ENCODE peak calls at places on chromosomes 7 and 10, in six cellular contexts. L, S, C, M, Z and P are unnamed samples.

GRCh38 chr10:44984671-44985101 is 6.1 kb upstream of the DEPP1 start:
- DNase-seq in L (no peak), S (no peak), C (no peak), M (no peak), Z (no peak), P (no peak)

GRCh38 chr7:49855281-49855980 is 82.0 kb downstream of the VWC2 start:
- DNase-seq in L (no peak), S (no peak), C (no peak), M (no peak), Z (no peak), P (no peak)

GRCh38 chr7:45219801-45220200 is 62.2 kb downstream of the RAMP3 start:
- DNase-seq in L (no peak), S (no peak), C (peak), M (no peak), Z (no peak), P (no peak)

GRCh38 chr7:100889761-100890639 is 485 bp upstream of the UFSP1 start:
- DNase-seq in L (peak), S (peak), C (peak), M (peak), Z (peak), P (peak)

GRCh38 chr7:94687810-94688209 is 31.9 kb upstream of the SGCE start:
- DNase-seq in L (no peak), S (no peak), C (no peak), M (no peak), Z (peak), P (peak)

GRCh38 chr10:132647424-132647823 is 109.8 kb downstream of the INPP5A start:
- DNase-seq in L (no peak), S (no peak), C (no peak), M (no peak), Z (no peak), P (no peak)

GRCh38 chr7:96837583-96837982 is 127.9 kb upstream of the SEM1 start:
- DNase-seq in L (no peak), S (no peak), C (no peak), M (no peak), Z (no peak), P (no peak)

GRCh38 chr10:124030061-124030460 is 63.3 kb downstream of the CHST15 start:
- DNase-seq in L (no peak), S (no peak), C (no peak), M (no peak), Z (no peak), P (no peak)

GRCh38 chr7:114819629-114820362 is 102.1 kb upstream of the MDFIC start:
- DNase-seq in L (no peak), S (peak), C (no peak), M (no peak), Z (peak), P (peak)

GRCh38 chr7:18974803-18975202 is 142.6 kb downstream of the TWIST1 start:
- DNase-seq in L (no peak), S (peak), C (no peak), M (no peak), Z (peak), P (peak)

GRCh38 chr10:8054498-8055407 is at the start of gene GATA3:
- DNase-seq in L (peak), S (peak), C (peak), M (peak), Z (peak), P (peak)

GRCh38 chr7:49001610-49002033 is 77.3 kb downstream of the CDC14C start:
- DNase-seq in L (no peak), S (no peak), C (peak), M (peak), Z (peak), P (peak)

GRCh38 chr7:5525271-5526189 is 101.9 kb upstream of the TNRC18 start:
- DNase-seq in L (no peak), S (no peak), C (peak), M (no peak), Z (peak), P (peak)
- H3K4me3 ChIP-seq in L (peak), S (peak), C (no peak), M (no peak), Z (peak), P (no peak)

DNA sequence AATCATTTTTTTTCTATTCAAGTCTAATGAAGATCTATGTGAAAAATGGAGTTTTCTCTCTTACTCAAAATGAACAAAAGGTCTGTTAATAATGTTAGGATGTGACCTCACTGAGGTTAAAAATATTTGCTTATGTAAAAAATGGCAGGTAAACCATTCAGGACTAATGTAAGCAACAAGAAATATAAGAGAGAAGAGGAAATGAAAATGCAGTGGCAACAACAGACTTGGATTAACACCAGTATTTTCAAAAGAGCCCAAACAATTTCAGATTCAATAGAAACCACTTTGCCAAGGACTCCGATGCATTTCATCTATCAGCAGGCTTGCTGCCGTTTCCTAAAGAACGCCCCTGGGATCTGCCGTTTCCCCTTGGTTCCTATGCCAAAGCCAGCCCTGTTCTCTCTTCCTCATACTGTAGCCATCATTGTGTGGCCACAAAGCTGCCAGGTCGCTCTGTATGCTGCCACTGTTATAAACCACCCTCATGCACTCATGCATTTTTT is 66.4 kb downstream of the MTURN start:
- DNase-seq in L (no peak), S (no peak), C (no peak), M (no peak), Z (no peak), P (no peak)
- H3K4me3 ChIP-seq in L (no peak), S (no peak), C (no peak), M (no peak), Z (no peak), P (no peak)

GRCh38 chr10:77770081-77770867 is 132.7 kb upstream of the KCNMA1 start:
- DNase-seq in L (no peak), S (no peak), C (no peak), M (no peak), Z (no peak), P (no peak)
- H3K4me3 ChIP-seq in L (no peak), S (no peak), C (no peak), M (no peak), Z (no peak), P (no peak)

GRCh38 chr7:5403442-5403841 is 20.2 kb downstream of the TNRC18 start:
- DNase-seq in L (no peak), S (no peak), C (no peak), M (no peak), Z (no peak), P (no peak)
- H3K4me3 ChIP-seq in L (no peak), S (no peak), C (no peak), M (no peak), Z (no peak), P (no peak)

GRCh38 chr7:150799156-150799555 is 1.0 kb downstream of the TMEM176B start:
- DNase-seq in L (no peak), S (no peak), C (peak), M (no peak), Z (no peak), P (no peak)

GRCh38 chr7:150799741-150800575 is at the start of gene TMEM176B:
- DNase-seq in L (peak), S (no peak), C (peak), M (peak), Z (no peak), P (no peak)

GRCh38 chr7:150801242-150801945 is 825 bp downstream of the TMEM176A start:
- DNase-seq in L (no peak), S (no peak), C (no peak), M (peak), Z (no peak), P (no peak)

GRCh38 chr7:150801946-150802771 is 1.6 kb downstream of the TMEM176A start:
- DNase-seq in L (no peak), S (no peak), C (no peak), M (no peak), Z (no peak), P (no peak)

GRCh38 chr7:150800576-150801241 is at the start of gene TMEM176A:
- DNase-seq in L (no peak), S (no peak), C (no peak), M (peak), Z (no peak), P (no peak)
- H3K4me3 ChIP-seq in L (peak), S (no peak), C (no peak), M (peak), Z (no peak), P (no peak)

DNA sequence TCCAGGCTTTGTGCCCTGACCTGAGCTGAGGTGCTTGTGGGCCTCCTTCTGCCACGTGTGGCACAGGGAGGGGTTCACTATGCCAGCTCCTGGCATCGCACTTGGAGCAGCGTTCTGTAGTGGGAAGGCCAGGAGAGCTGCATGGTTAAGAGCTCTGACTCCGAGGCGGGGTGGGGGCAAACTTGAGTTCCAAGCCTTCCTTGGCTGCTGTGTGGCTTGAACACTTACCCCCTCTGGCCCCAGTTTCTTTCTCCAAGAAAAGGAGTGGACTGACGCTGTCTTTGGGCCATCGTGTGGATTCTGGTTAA is 80.2 kb downstream of the C10orf105 start:
- DNase-seq in L (no peak), S (no peak), C (no peak), M (no peak), Z (no peak), P (no peak)
- H3K4me3 ChIP-seq in L (no peak), S (no peak), C (no peak), M (no peak), Z (no peak), P (no peak)

GRCh38 chr7:17131060-17131345 is 167.4 kb upstream of the AHR start:
- DNase-seq in L (no peak), S (peak), C (no peak), M (no peak), Z (peak), P (peak)
- H3K4me3 ChIP-seq in L (peak), S (no peak), C (no peak), M (no peak), Z (no peak), P (no peak)

GRCh38 chr7:22220947-22221346 is 136.0 kb downstream of the RAPGEF5 start:
- DNase-seq in L (no peak), S (no peak), C (no peak), M (no peak), Z (peak), P (no peak)
- H3K4me3 ChIP-seq in L (peak), S (no peak), C (no peak), M (no peak), Z (no peak), P (no peak)

DNA sequence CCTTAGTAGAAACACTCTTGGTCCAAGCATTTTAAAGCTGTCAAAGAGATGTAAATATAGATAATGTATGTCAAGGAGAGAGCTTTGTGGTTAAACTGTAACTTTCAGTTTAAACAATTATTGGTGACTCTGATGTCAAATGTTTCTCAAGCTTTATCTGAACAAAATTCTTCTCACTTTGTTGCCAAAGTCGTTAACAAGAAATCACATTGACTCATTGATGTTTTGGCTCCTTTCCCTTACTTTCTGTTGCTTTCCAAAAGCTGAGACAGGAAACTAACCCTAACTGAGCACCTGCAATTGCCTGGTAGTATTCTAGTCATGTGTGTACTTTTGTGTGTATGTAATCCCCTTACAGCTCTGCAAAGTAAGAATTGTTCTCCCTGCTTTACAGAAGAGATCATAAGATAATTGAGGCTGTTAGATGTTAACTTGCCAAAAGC is 108.5 kb downstream of the CFTR start:
- DNase-seq in L (no peak), S (peak), C (no peak), M (no peak), Z (peak), P (peak)
- H3K4me3 ChIP-seq in L (no peak), S (no peak), C (no peak), M (no peak), Z (no peak), P (no peak)